ENCODE peak calls at places on chromosomes 6 and 20, in seven cellular contexts. F is H1, L is GM12878, X is HepG2, H is HCT116, S is SK-N-SH, W is K562. P is an unnamed sample.

GRCh38 chr6:132128424-132128823 is 177.3 kb upstream of the CCN2 start:
- DNase-seq in F (no peak), L (no peak), X (no peak), H (no peak), S (no peak), W (no peak), P (no peak)

GRCh38 chr6:140542858-140543257 is 1168.4 kb upstream of the CITED2 start:
- DNase-seq in F (no peak), L (peak; percentile 69), X (no peak), H (no peak), S (no peak), W (no peak), P (no peak)

GRCh38 chr20:11032611-11033010 is 358.8 kb upstream of the JAG1 start:
- DNase-seq in F (no peak), L (no peak), X (no peak), H (no peak), S (no peak), W (no peak), P (no peak)

GRCh38 chr6:140538926-140539325 is 1164.5 kb upstream of the CITED2 start:
- DNase-seq in F (no peak), L (no peak), X (no peak), H (no peak), S (no peak), W (no peak), P (peak; percentile 69)

GRCh38 chr20:62027116-62027515 is 38.6 kb downstream of the TAF4 start:
- DNase-seq in F (no peak), L (no peak), X (no peak), H (no peak), S (no peak), W (no peak), P (no peak)

GRCh38 chr6:157498817-157499216 is 117.8 kb downstream of the ZDHHC14 start:
- DNase-seq in F (no peak), L (no peak), X (no peak), H (no peak), S (no peak), W (no peak), P (no peak)

GRCh38 chr6:70479236-70479635 is 65.9 kb downstream of the FAM135A start:
- DNase-seq in F (no peak), L (no peak), X (no peak), H (no peak), S (peak; percentile 18), W (no peak), P (no peak)

GRCh38 chr6:128310061-128310460 is 210.3 kb downstream of the PTPRK start:
- DNase-seq in F (no peak), L (no peak), X (no peak), H (no peak), S (no peak), W (no peak), P (no peak)

GRCh38 chr20:35791823-35792222 is 20.0 kb downstream of the PHF20 start:
- DNase-seq in F (no peak), L (no peak), X (no peak), H (no peak), S (no peak), W (no peak), P (peak; percentile 96)

GRCh38 chr6:33578588-33579011 is 1.5 kb downstream of the BAK1 start:
- DNase-seq in F (no peak), L (no peak), X (no peak), H (no peak), S (no peak), W (peak; percentile 77), P (no peak)

GRCh38 chr6:169000022-169000421 is 253.6 kb downstream of the THBS2 start:
- DNase-seq in F (no peak), L (no peak), X (no peak), H (no peak), S (no peak), W (no peak), P (no peak)

GRCh38 chr6:157708933-157709332 is 114.1 kb upstream of the SNX9 start:
- DNase-seq in F (no peak), L (no peak), X (no peak), H (no peak), S (no peak), W (no peak), P (no peak)

GRCh38 chr6:135535989-135536414 is 38.5 kb upstream of the AHI1 start:
- DNase-seq in F (no peak), L (peak; percentile 4), X (peak; percentile 40), H (peak; percentile 31), S (peak; percentile 37), W (peak; percentile 34), P (no peak)

GRCh38 chr20:58224097-58224496 is 4.4 kb downstream of the ANKRD60 start:
- DNase-seq in F (no peak), L (no peak), X (no peak), H (no peak), S (no peak), W (no peak), P (no peak)

GRCh38 chr20:51176846-51177245 is 153.9 kb upstream of the KCNG1 start:
- DNase-seq in F (no peak), L (no peak), X (no peak), H (no peak), S (no peak), W (no peak), P (no peak)

GRCh38 chr6:53918854-53919253 is 124.0 kb downstream of the LRRC1 start:
- DNase-seq in F (no peak), L (no peak), X (no peak), H (no peak), S (no peak), W (no peak), P (no peak)

GRCh38 chr6:43274916-43275597 is 23.0 kb upstream of the SLC22A7 start:
- DNase-seq in F (no peak), L (no peak), X (peak; percentile 67), H (no peak), S (peak; percentile 88), W (peak; percentile 87), P (no peak)

GRCh38 chr6:82348130-82348529 is 15.5 kb upstream of the TPBG start:
- DNase-seq in F (no peak), L (no peak), X (no peak), H (no peak), S (no peak), W (peak; percentile 21), P (no peak)

DNA sequence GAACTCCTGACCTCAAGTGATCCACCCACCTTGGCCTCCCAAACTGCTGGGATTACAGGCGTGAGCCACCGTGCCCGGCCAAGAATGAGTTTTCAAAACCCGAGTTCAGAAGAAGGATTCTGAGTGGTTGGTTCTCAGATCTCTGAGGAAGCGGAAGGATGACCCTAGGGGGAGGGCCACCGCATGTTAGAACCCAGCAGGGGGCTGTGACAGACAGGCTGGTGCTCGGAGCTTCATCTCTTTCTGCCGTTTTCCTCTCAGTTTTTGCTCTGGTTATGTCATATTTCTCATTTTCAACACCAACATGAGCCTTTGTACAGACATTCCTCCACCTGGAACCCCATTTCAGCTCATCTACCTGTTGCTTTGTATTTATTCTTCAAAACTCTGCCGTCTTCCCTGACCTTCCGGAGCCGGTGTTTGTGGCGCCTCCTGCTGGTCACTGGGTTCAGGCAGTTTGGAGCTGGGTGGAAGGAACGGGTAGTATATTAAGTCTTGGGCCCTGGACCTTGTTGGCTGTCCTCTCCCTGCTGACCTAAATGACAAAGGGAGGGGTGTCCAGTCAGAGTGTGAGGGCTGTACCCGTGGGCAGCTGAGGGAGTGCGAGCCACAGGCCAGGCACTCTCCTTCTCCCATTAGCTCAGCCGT is at the start of gene DEFB123:
- DNase-seq in F (no peak), L (no peak), X (no peak), H (no peak), S (no peak), W (peak; percentile 24), P (no peak)
- TF ChIP-seq JUND in F (no peak), L (no peak), X (no peak), H (no peak), S (no peak), W (no peak), P (no peak)

GRCh38 chr6:13445744-13446115 is 41.7 kb downstream of the GFOD1 start:
- DNase-seq in F (no peak), L (no peak), X (no peak), H (no peak), S (no peak), W (no peak), P (peak; percentile 27)

GRCh38 chr6:13447949-13448724 is 39.3 kb downstream of the GFOD1 start:
- DNase-seq in F (no peak), L (no peak), X (no peak), H (no peak), S (no peak), W (no peak), P (peak; percentile 49)

GRCh38 chr6:13444604-13445003 is 42.8 kb downstream of the GFOD1 start:
- DNase-seq in F (no peak), L (no peak), X (no peak), H (no peak), S (no peak), W (no peak), P (no peak)

GRCh38 chr6:13446371-13446770 is 41.0 kb downstream of the GFOD1 start:
- DNase-seq in F (no peak), L (no peak), X (no peak), H (no peak), S (no peak), W (no peak), P (no peak)

GRCh38 chr6:13445005-13445743 is 42.2 kb downstream of the GFOD1 start:
- DNase-seq in F (no peak), L (no peak), X (no peak), H (no peak), S (peak; percentile 71), W (no peak), P (peak; percentile 37)
- TF ChIP-seq JUND in F (no peak), L (no peak), X (no peak), H (no peak), S (no peak), W (no peak), P (no peak)

GRCh38 chr6:52731719-52732118 is 31.6 kb downstream of the GSTA2 start:
- DNase-seq in F (no peak), L (no peak), X (no peak), H (no peak), S (no peak), W (no peak), P (no peak)
- TF ChIP-seq JUND in F (no peak), L (no peak), X (no peak), H (no peak), S (no peak), W (no peak), P (no peak)

DNA sequence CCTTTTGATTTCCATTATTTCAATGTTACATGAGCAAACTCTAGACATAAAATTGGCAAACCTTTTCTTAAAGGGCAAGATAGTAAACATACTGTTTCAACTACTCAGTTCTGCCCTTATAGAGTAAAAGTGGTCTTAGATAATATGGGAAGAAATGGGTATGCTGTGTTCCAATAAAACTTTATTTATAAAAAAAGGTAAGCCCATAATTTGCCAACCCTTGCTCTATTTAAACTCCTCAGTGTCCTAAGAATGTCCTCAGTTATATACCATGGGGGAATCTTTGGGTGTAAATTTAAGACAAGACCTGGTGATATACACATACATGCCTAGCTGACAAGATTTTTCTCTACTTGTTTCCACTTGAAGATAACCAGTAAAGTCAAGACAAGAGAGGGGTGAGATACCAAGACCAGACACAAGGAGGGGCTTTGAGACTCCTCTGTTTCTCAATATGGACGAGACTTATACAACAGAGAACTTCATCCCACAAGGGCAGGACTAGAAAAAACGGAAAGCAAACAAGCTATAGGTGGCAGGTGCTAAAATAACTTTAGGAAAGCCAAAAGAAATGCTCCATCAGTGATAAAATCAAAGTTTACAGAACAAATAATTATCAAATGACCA is 10.5 kb downstream of the SNX3 start:
- DNase-seq in F (no peak), L (no peak), X (no peak), H (peak; percentile 28), S (no peak), W (peak; percentile 38), P (no peak)
- TF ChIP-seq JUND in F (no peak), L (no peak), X (no peak), H (no peak), S (no peak), W (no peak), P (no peak)

P was measured in T47D.